ENCODE peak calls at places on chromosome 4, in four cellular contexts. Z is pancreas, U is left lung, S is HuH-7.5. H is an unnamed sample.

GRCh38 chr4:102299302-102299701 is 46.0 kb downstream of the SLC39A8 start:
- DNase-seq in Z (no peak), U (no peak), S (no peak), H (no peak)

GRCh38 chr4:181971411-181971810 is 271.8 kb upstream of the TENM3 start:
- DNase-seq in Z (no peak), U (no peak), S (no peak), H (no peak)

GRCh38 chr4:52852041-52852440 is 10.1 kb upstream of the RASL11B start:
- DNase-seq in Z (no peak), U (no peak), S (no peak), H (no peak)

GRCh38 chr4:168484626-168485025 is 4.3 kb upstream of the DDX60L start:
- DNase-seq in Z (no peak), U (no peak), S (no peak), H (no peak)

GRCh38 chr4:1279253-1279652 is 10.4 kb upstream of the MAEA start:
- DNase-seq in Z (no peak), U (no peak), S (no peak), H (no peak)

GRCh38 chr4:52982246-52982950 is 120.3 kb downstream of the RASL11B start:
- DNase-seq in Z (no peak), U (no peak), S (peak; percentile 75), H (no peak)

GRCh38 chr4:74546020-74546419 is 101.1 kb downstream of the AREG start:
- DNase-seq in Z (no peak), U (no peak), S (no peak), H (no peak)

GRCh38 chr4:133476064-133476463 is 327.0 kb downstream of the PCDH10 start:
- DNase-seq in Z (no peak), U (no peak), S (no peak), H (no peak)

GRCh38 chr4:144343143-144343755 is 202.7 kb upstream of the GYPA start:
- DNase-seq in Z (no peak), U (no peak), S (no peak), H (no peak)

GRCh38 chr4:68950033-68950432 is 1.6 kb downstream of the UGT2A3 start:
- DNase-seq in Z (no peak), U (no peak), S (no peak), H (no peak)